ENCODE peak calls at places on chromosomes 5 and 9, in ten cellular contexts. H is K562; B is left ventricle myocardium superior; K is adrenal gland; U is neural progenitor cell; I is EH; J is naive thymus-derived CD8-positive, alpha-beta T cell; Q is substantia nigra; X is RPMI7951; D is mucosa of gallbladder. F is an unnamed sample.

GRCh38 chr9:136372561-136373299 is 739 bp downstream of the CARD9 start:
- DNase-seq in Q (no peak), U (peak), H (peak), K (peak), J (no peak), I (peak), X (peak), D (peak), B (peak), F (no peak)

GRCh38 chr5:14134086-14134485 is 9.1 kb upstream of the TRIO start:
- DNase-seq in K (no peak), I (peak), J (no peak), X (no peak), Q (no peak), H (no peak), D (no peak), U (no peak), B (no peak), F (no peak)

GRCh38 chr5:68465133-68465532 is 249.6 kb downstream of the PIK3R1 start:
- DNase-seq in H (no peak), U (no peak), X (no peak), B (no peak), J (no peak), K (no peak), Q (no peak), I (no peak), D (no peak), F (no peak)

GRCh38 chr9:74773886-74774479 is 113.7 kb downstream of the TRPM6 start:
- DNase-seq in H (peak), J (peak), I (peak), B (peak), X (peak), D (peak), Q (peak), K (peak), U (peak), F (peak)

GRCh38 chr9:128733256-128733655 is 9.3 kb upstream of the ZDHHC12 start:
- DNase-seq in B (peak), I (peak), H (peak), U (peak), X (peak), K (peak), D (peak), J (no peak), Q (peak), F (no peak)

GRCh38 chr5:14995229-14995628 is 123.7 kb upstream of the ANKH start:
- DNase-seq in H (no peak), U (no peak), J (no peak), I (peak), K (no peak), B (no peak), D (no peak), Q (no peak), X (no peak), F (no peak)

GRCh38 chr5:80239680-80240367 is 16.0 kb downstream of the SERINC5 start:
- DNase-seq in J (no peak), Q (no peak), U (no peak), D (peak), H (no peak), I (peak), K (no peak), X (no peak), B (no peak), F (no peak)

GRCh38 chr9:112288029-112288428 is 45.4 kb downstream of the PTBP3 start:
- DNase-seq in B (no peak), H (no peak), X (no peak), I (peak), J (no peak), K (peak), U (no peak), Q (no peak), D (no peak), F (no peak)

GRCh38 chr5:87588316-87588715 is 175.6 kb upstream of the CCNH start:
- DNase-seq in K (no peak), J (no peak), D (no peak), Q (no peak), H (no peak), U (peak), B (no peak), I (no peak), X (no peak), F (no peak)

GRCh38 chr5:367358-368130 is 46.0 kb downstream of the AHRR start:
- DNase-seq in I (peak), Q (no peak), H (no peak), J (no peak), D (peak), U (no peak), B (peak), X (no peak), K (no peak), F (no peak)

GRCh38 chr5:120140510-120140909 is 323.6 kb upstream of the PRR16 start:
- DNase-seq in B (no peak), Q (no peak), D (no peak), J (no peak), U (no peak), K (no peak), I (no peak), X (no peak), H (no peak), F (no peak)

GRCh38 chr9:136784249-136784996 is 6.7 kb upstream of the TMEM141 start:
- DNase-seq in U (peak), Q (no peak), I (peak), K (no peak), X (no peak), J (no peak), B (no peak), D (no peak), H (peak), F (no peak)